ENCODE peak calls at places on chromosomes 13 and 19, in six cellular contexts. H is progenitor cell of endocrine pancreas, O is left ventricle myocardium inferior, F is choroid plexus epithelial cell, U is endodermal cell, A is NB4. N is an unnamed sample.

GRCh38 chr19:1676351-1677266 is 24.2 kb upstream of the TCF3 start:
- DNase-seq in H (no peak), O (no peak), F (no peak), U (no peak), A (no peak), N (no peak)

GRCh38 chr13:50001287-50001686 is 4.4 kb downstream of the TRIM13 start:
- DNase-seq in H (no peak), O (no peak), F (peak), U (no peak), A (no peak), N (no peak)

GRCh38 chr19:6632002-6632621 is 37.8 kb downstream of the TNFSF14 start:
- DNase-seq in H (peak), O (no peak), F (peak), U (peak), A (peak), N (peak)

GRCh38 chr19:30036154-30037129 is 94.4 kb downstream of the URI1 start:
- DNase-seq in H (no peak), O (no peak), F (peak), U (no peak), A (no peak), N (no peak)

GRCh38 chr19:34172661-34173144 is 399 bp downstream of the LSM14A start:
- DNase-seq in H (peak), O (peak), F (no peak), U (no peak), A (no peak), N (no peak)

GRCh38 chr19:4456843-4457653 is 546 bp downstream of the UBXN6 start:
- DNase-seq in H (peak), O (peak), F (peak), U (peak), A (peak), N (no peak)

GRCh38 chr19:35153701-35154534 is 617 bp upstream of the FXYD5 start:
- DNase-seq in H (peak), O (no peak), F (peak), U (peak), A (peak), N (no peak)

GRCh38 chr19:325173-325936 is 19.2 kb downstream of the MIER2 start:
- DNase-seq in H (no peak), O (no peak), F (no peak), U (no peak), A (no peak), N (no peak)

GRCh38 chr13:34943675-34944634 is 1.9 kb downstream of the NBEA start:
- DNase-seq in H (no peak), O (no peak), F (no peak), U (no peak), A (no peak), N (no peak)

GRCh38 chr13:50509771-50510441 is 333.6 kb downstream of the DLEU7 start:
- DNase-seq in H (no peak), O (no peak), F (no peak), U (no peak), A (peak), N (no peak)

GRCh38 chr13:98984118-98984517 is 6.3 kb upstream of the DOCK9 start:
- DNase-seq in H (no peak), O (no peak), F (no peak), U (no peak), A (no peak), N (no peak)

GRCh38 chr19:52527954-52528326 is 472 bp downstream of the ZNF808 start:
- DNase-seq in H (no peak), O (no peak), F (no peak), U (peak), A (no peak), N (no peak)

GRCh38 chr19:45621389-45621788 is 17.8 kb downstream of the EML2 start:
- DNase-seq in H (no peak), O (no peak), F (no peak), U (no peak), A (no peak), N (no peak)

GRCh38 chr19:45496349-45496953 is 396 bp downstream of the RTN2 start:
- DNase-seq in H (peak), O (no peak), F (no peak), U (peak), A (peak), N (no peak)

DNA sequence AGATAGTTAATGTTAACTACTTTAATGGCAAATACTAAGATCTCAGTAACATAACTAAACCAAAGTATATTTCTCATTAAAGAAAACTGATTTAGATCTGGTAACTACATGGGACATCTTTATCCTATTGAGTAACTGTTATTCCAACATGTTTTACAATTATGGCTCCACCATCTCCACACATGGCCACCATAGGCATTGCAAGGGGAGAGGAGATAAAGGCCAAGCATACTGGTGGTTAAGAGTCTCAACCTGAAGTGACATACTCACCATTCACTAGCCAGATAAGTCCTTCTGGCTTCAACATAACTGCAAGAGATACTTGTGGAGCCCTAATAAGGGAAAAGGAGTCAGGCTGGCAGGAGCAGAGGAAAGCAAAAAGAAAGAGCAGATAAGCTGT is 1586.4 kb upstream of the SPRY2 start:
- DNase-seq in H (no peak), O (no peak), F (peak), U (peak), A (no peak), N (no peak)
- TF ChIP-seq CTCF in H (peak), O (no peak), F (peak), U (peak), A (no peak), N (no peak)

DNA sequence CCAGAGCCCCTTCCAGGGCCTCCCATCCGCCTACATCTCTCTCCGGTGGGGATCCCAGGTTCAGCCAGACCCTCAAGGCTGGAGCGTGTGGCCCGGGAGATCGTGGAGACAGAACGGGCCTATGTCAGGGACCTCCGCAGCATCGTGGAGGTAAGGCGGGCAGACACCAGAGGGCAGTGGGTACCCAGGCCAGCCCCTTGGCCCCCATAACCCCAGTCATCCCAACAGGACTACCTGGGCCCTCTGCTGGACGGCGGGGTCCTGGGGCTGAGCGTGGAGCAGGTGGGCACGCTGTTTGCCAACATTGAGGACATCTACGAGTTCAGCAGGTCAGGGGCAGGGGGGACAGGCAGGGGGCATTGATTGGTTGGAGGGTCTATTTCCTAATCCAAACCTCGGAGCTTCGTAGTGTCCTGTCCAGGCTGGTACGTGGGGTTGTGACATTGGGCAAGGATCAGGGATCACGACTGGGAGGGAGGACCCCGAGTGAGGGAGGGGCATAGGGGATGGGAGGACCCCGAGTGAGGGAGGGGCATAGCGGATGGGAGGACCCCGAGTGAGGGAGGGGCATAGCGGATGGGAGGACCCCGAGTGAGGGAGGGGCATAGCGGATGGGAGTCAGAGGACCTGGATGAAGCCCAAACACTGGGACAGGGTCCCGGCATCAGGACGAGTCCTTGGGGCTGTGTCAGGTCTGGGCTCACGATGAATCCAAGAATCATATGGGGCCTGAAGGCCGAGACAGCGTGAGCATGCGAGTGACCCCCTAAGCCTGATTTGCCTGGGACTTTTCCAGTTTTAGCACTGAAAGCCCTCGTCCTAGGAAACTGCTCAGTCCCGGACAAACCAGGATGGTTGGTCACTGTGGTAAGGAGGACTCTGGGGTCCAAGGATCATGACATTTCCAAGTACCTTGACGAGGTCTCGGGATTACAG is 2.9 kb downstream of the PLEKHG2 start:
- DNase-seq in H (no peak), O (no peak), F (no peak), U (peak), A (no peak), N (no peak)
- TF ChIP-seq CTCF in H (no peak), O (no peak), F (peak), U (peak), A (no peak), N (no peak)

GRCh38 chr13:65932587-65933239 is 1297.4 kb downstream of the PCDH9 start:
- DNase-seq in H (no peak), O (no peak), F (no peak), U (no peak), A (no peak), N (no peak)

GRCh38 chr13:65932013-65932412 is 1298.1 kb downstream of the PCDH9 start:
- DNase-seq in H (no peak), O (no peak), F (no peak), U (no peak), A (no peak), N (no peak)

GRCh38 chr13:65921933-65922332 is 1308.2 kb downstream of the PCDH9 start:
- DNase-seq in H (no peak), O (no peak), F (peak), U (no peak), A (no peak), N (no peak)

GRCh38 chr13:65929436-65929835 is 1300.7 kb downstream of the PCDH9 start:
- DNase-seq in H (no peak), O (no peak), F (no peak), U (no peak), A (no peak), N (no peak)

GRCh38 chr13:65926750-65927171 is 1303.4 kb downstream of the PCDH9 start:
- DNase-seq in H (no peak), O (peak), F (no peak), U (peak), A (peak), N (no peak)
- TF ChIP-seq CTCF in H (peak), O (peak), F (peak), U (peak), A (peak), N (no peak)

GRCh38 chr19:17718467-17718987 is 753 bp upstream of the MAP1S start:
- DNase-seq in H (no peak), O (no peak), F (no peak), U (no peak), A (peak), N (no peak)

GRCh38 chr19:17718988-17719711 is at the start of gene MAP1S:
- DNase-seq in H (peak), O (peak), F (peak), U (peak), A (peak), N (no peak)

GRCh38 chr19:17719730-17720486 is 628 bp downstream of the MAP1S start:
- DNase-seq in H (no peak), O (no peak), F (no peak), U (peak), A (peak), N (no peak)

GRCh38 chr19:17720487-17720839 is 1.2 kb downstream of the MAP1S start:
- DNase-seq in H (no peak), O (no peak), F (no peak), U (no peak), A (peak), N (no peak)

DNA sequence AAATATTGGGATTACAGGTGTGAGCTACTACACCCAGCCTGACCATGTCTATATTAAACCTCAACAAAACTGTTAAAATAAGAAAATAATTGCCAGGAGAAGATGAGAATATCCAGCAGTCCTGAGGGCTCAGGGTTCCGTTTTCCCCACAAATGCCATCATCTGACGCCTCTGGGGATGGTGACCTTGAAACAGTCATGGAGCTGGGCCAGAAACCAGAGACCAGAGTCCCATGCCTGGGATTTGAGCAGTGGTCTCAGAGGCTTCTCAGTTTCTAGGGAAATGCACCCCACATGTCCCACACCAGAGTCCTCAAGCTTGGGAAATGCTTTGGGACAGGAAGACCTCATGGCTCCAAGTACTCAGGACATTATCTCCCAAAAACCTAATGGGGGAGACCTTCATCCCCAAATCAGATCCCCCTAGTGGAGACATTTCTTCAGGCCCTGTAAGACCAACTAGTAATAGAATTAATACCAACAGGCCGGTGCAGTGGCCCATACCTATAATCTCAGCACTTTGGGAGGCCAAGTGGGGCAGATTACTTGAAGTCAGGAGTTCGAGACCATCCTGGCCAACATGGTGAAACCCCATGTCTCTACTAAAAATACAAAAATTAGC is 2.9 kb upstream of the MAP1S start:
- DNase-seq in H (no peak), O (no peak), F (no peak), U (no peak), A (peak), N (no peak)
- TF ChIP-seq CTCF in H (no peak), O (no peak), F (peak), U (peak), A (peak), N (no peak)

GRCh38 chr13:53198699-53199098 is 170.1 kb downstream of the OLFM4 start:
- DNase-seq in H (no peak), O (no peak), F (no peak), U (no peak), A (no peak), N (no peak)

GRCh38 chr13:53204598-53204997 is 176.0 kb downstream of the OLFM4 start:
- DNase-seq in H (no peak), O (no peak), F (no peak), U (no peak), A (no peak), N (no peak)

GRCh38 chr13:53200075-53200474 is 171.5 kb downstream of the OLFM4 start:
- DNase-seq in H (no peak), O (no peak), F (no peak), U (no peak), A (no peak), N (no peak)

GRCh38 chr13:53200498-53201453 is 172.2 kb downstream of the OLFM4 start:
- DNase-seq in H (peak), O (peak), F (peak), U (peak), A (no peak), N (no peak)

DNA sequence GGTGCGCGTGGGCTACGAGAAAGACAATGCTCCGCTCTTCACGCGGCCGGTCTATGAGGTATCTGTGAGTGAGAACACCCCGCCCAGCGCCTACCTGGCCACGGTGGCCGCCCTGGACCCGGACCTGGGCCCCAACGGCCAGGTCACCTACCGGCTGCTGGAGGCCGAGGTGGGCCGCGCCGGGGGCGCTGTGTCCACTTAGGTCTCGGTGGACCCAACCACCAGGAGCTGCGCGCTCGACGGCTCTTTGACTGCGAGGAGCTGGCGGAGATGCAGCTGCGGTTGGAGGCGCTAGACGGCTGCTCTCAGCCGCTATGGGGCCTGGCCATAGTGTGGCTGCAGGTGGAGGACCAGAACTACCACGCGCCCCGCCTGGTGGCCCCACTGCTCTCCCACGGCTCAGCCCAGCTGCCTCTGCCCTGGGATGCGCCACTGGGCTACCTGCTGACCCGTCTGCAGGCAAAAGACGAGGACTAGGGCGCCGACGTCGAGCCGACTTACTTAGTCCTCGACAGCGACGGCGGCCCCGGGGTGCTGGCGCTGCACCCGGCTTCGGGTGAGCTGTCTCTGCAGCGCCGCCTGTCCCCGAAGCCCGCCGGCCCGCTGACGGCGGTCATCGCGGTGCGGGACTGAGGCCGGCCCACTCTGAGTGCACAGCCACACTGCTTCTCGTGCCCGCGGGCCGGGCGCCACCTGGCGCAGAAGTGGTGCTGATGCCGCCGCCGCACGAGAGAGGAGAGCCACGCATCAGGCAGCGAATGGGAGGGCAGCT is 173.0 kb downstream of the OLFM4 start:
- DNase-seq in H (peak), O (peak), F (peak), U (peak), A (no peak), N (no peak)
- TF ChIP-seq CTCF in H (peak), O (peak), F (no peak), U (peak), A (no peak), N (no peak)

DNA sequence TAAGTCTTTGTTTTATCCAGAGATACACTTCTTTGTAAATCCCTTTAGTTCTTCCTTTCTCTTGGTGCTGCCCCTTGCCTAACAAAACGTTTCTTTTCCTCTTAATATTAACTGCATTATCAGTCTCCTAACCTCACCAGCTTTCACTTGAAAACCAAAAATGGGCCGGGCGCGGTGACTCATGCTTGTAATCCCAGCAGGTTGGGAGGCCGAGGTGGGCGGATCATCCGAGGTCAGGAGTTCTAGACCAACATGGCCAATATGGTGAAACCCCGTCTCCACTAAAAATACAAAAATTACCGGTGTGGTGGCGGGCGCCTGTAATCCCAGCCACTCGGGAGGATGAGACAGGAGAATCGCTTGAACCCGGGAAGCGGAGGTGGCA is 329.8 kb upstream of the MIR17HG start:
- DNase-seq in H (no peak), O (peak), F (no peak), U (peak), A (peak), N (no peak)
- TF ChIP-seq CTCF in H (no peak), O (no peak), F (no peak), U (peak), A (no peak), N (no peak)

N was measured in omental fat pad.